ENCODE peak calls at places on chromosomes 4 and X, in nine cellular contexts. One of them, this sample, is unnamed.

GRCh38 chr4:13955551-13955950 is 328.0 kb upstream of the BOD1L1 start:
- DNase-seq in GM18507: no peak
- DNase-seq in thoracic aorta: no peak
- DNase-seq in activated gamma-delta T cell treated with Interleukin-2 at 50 U/mL for 16 hours: no peak
- DNase-seq in RPMI7951: no peak
- DNase-seq in stimulated activated CD8-positive, alpha-beta memory T cell treated with anti-CD3 and anti-CD28 coated beads, Interleukin-4, amount 100 ng/mL, for 1 hour: no peak
- DNase-seq in A172: no peak
- DNase-seq in NCI-H82: no peak
- DNase-seq in cardiac fibroblast: no peak
- DNase-seq in this sample: no peak

GRCh38 chr4:4694296-4694772 is 152.5 kb upstream of the STX18 start:
- DNase-seq in GM18507: no peak
- DNase-seq in thoracic aorta: no peak
- DNase-seq in activated gamma-delta T cell treated with Interleukin-2 at 50 U/mL for 16 hours: no peak
- DNase-seq in RPMI7951: peak
- DNase-seq in stimulated activated CD8-positive, alpha-beta memory T cell treated with anti-CD3 and anti-CD28 coated beads, Interleukin-4, amount 100 ng/mL, for 1 hour: no peak
- DNase-seq in A172: no peak
- DNase-seq in NCI-H82: peak
- DNase-seq in cardiac fibroblast: peak
- DNase-seq in this sample: no peak

GRCh38 chr4:179124957-179125356 is 1682.7 kb upstream of the AGA start:
- DNase-seq in GM18507: no peak
- DNase-seq in thoracic aorta: no peak
- DNase-seq in activated gamma-delta T cell treated with Interleukin-2 at 50 U/mL for 16 hours: no peak
- DNase-seq in RPMI7951: no peak
- DNase-seq in stimulated activated CD8-positive, alpha-beta memory T cell treated with anti-CD3 and anti-CD28 coated beads, Interleukin-4, amount 100 ng/mL, for 1 hour: no peak
- DNase-seq in A172: no peak
- DNase-seq in NCI-H82: no peak
- DNase-seq in cardiac fibroblast: no peak
- DNase-seq in this sample: no peak

GRCh38 chrX:121642415-121642814 is 595.0 kb downstream of the GLUD2 start:
- DNase-seq in GM18507: no peak
- DNase-seq in thoracic aorta: no peak
- DNase-seq in activated gamma-delta T cell treated with Interleukin-2 at 50 U/mL for 16 hours: no peak
- DNase-seq in RPMI7951: peak
- DNase-seq in stimulated activated CD8-positive, alpha-beta memory T cell treated with anti-CD3 and anti-CD28 coated beads, Interleukin-4, amount 100 ng/mL, for 1 hour: no peak
- DNase-seq in A172: no peak
- DNase-seq in NCI-H82: no peak
- DNase-seq in cardiac fibroblast: peak
- DNase-seq in this sample: no peak

GRCh38 chr4:140372607-140373327 is 679 bp upstream of the SCOC start:
- DNase-seq in GM18507: no peak
- DNase-seq in thoracic aorta: no peak
- DNase-seq in activated gamma-delta T cell treated with Interleukin-2 at 50 U/mL for 16 hours: peak
- DNase-seq in RPMI7951: peak
- DNase-seq in stimulated activated CD8-positive, alpha-beta memory T cell treated with anti-CD3 and anti-CD28 coated beads, Interleukin-4, amount 100 ng/mL, for 1 hour: no peak
- DNase-seq in A172: peak
- DNase-seq in NCI-H82: peak
- DNase-seq in cardiac fibroblast: peak
- DNase-seq in this sample: no peak

GRCh38 chrX:39821011-39821708 is 276.6 kb downstream of the BCOR start:
- DNase-seq in GM18507: no peak
- DNase-seq in thoracic aorta: no peak
- DNase-seq in activated gamma-delta T cell treated with Interleukin-2 at 50 U/mL for 16 hours: no peak
- DNase-seq in RPMI7951: peak
- DNase-seq in stimulated activated CD8-positive, alpha-beta memory T cell treated with anti-CD3 and anti-CD28 coated beads, Interleukin-4, amount 100 ng/mL, for 1 hour: no peak
- DNase-seq in A172: no peak
- DNase-seq in NCI-H82: peak
- DNase-seq in cardiac fibroblast: peak
- DNase-seq in this sample: peak

GRCh38 chr4:23737571-23737970 is 152.3 kb downstream of the PPARGC1A start:
- DNase-seq in GM18507: no peak
- DNase-seq in thoracic aorta: no peak
- DNase-seq in activated gamma-delta T cell treated with Interleukin-2 at 50 U/mL for 16 hours: no peak
- DNase-seq in RPMI7951: no peak
- DNase-seq in stimulated activated CD8-positive, alpha-beta memory T cell treated with anti-CD3 and anti-CD28 coated beads, Interleukin-4, amount 100 ng/mL, for 1 hour: no peak
- DNase-seq in A172: no peak
- DNase-seq in NCI-H82: no peak
- DNase-seq in cardiac fibroblast: no peak
- DNase-seq in this sample: no peak

GRCh38 chr4:126470862-126471261 is 1156.1 kb downstream of the FAT4 start:
- DNase-seq in GM18507: no peak
- DNase-seq in thoracic aorta: no peak
- DNase-seq in activated gamma-delta T cell treated with Interleukin-2 at 50 U/mL for 16 hours: no peak
- DNase-seq in RPMI7951: peak
- DNase-seq in stimulated activated CD8-positive, alpha-beta memory T cell treated with anti-CD3 and anti-CD28 coated beads, Interleukin-4, amount 100 ng/mL, for 1 hour: no peak
- DNase-seq in A172: peak
- DNase-seq in NCI-H82: no peak
- DNase-seq in cardiac fibroblast: peak
- DNase-seq in this sample: no peak

GRCh38 chrX:107753186-107753585 is 22.4 kb downstream of the TSC22D3 start:
- DNase-seq in GM18507: no peak
- DNase-seq in thoracic aorta: no peak
- DNase-seq in activated gamma-delta T cell treated with Interleukin-2 at 50 U/mL for 16 hours: no peak
- DNase-seq in RPMI7951: no peak
- DNase-seq in stimulated activated CD8-positive, alpha-beta memory T cell treated with anti-CD3 and anti-CD28 coated beads, Interleukin-4, amount 100 ng/mL, for 1 hour: no peak
- DNase-seq in A172: no peak
- DNase-seq in NCI-H82: no peak
- DNase-seq in cardiac fibroblast: peak
- DNase-seq in this sample: no peak

GRCh38 chr4:109303141-109303499 is 662 bp upstream of the COL25A1 start:
- DNase-seq in GM18507: no peak
- DNase-seq in thoracic aorta: no peak
- DNase-seq in activated gamma-delta T cell treated with Interleukin-2 at 50 U/mL for 16 hours: no peak
- DNase-seq in RPMI7951: peak
- DNase-seq in stimulated activated CD8-positive, alpha-beta memory T cell treated with anti-CD3 and anti-CD28 coated beads, Interleukin-4, amount 100 ng/mL, for 1 hour: no peak
- DNase-seq in A172: peak
- DNase-seq in NCI-H82: peak
- DNase-seq in cardiac fibroblast: peak
- DNase-seq in this sample: no peak

GRCh38 chr4:141133146-141134006 is at the start of gene RNF150:
- DNase-seq in GM18507: peak
- DNase-seq in thoracic aorta: peak
- DNase-seq in activated gamma-delta T cell treated with Interleukin-2 at 50 U/mL for 16 hours: peak
- DNase-seq in RPMI7951: peak
- DNase-seq in stimulated activated CD8-positive, alpha-beta memory T cell treated with anti-CD3 and anti-CD28 coated beads, Interleukin-4, amount 100 ng/mL, for 1 hour: no peak
- DNase-seq in A172: peak
- DNase-seq in NCI-H82: peak
- DNase-seq in cardiac fibroblast: peak
- DNase-seq in this sample: peak

This sample was measured in caudate nucleus.